ENCODE peak calls at places on chromosomes 11 and 22, in six cellular contexts. Z is astrocyte of the spinal cord, M is hypothalamus, E is mammary epithelial cell, O is tibial nerve, Y is D341Med. I is an unnamed sample.

GRCh38 chr22:26981520-26981919 is 324.1 kb downstream of the MIAT start:
- DNase-seq in M (no peak), Y (no peak), E (no peak), Z (no peak), O (no peak), I (no peak)

GRCh38 chr11:27124514-27125264 is 84.1 kb downstream of the BBOX1 start:
- DNase-seq in O (no peak), E (peak), M (no peak), Z (peak), Y (peak), I (peak)

GRCh38 chr11:58446294-58446693 is 4.3 kb upstream of the OR5B12 start:
- DNase-seq in Y (no peak), O (no peak), E (no peak), Z (no peak), M (no peak), I (peak)

GRCh38 chr11:9859491-9860305 is 195.8 kb downstream of the SWAP70 start:
- DNase-seq in Z (peak), Y (no peak), O (no peak), E (peak), M (no peak), I (no peak)

GRCh38 chr11:62842171-62842717 is 2.9 kb upstream of the WDR74 start:
- DNase-seq in Z (no peak), E (no peak), M (no peak), Y (peak), O (no peak), I (peak)

GRCh38 chr11:10629431-10630002 is 61.1 kb upstream of the LYVE1 start:
- DNase-seq in Z (no peak), M (no peak), E (no peak), O (no peak), Y (no peak), I (no peak)

GRCh38 chr11:113249786-113250185 is 64.6 kb upstream of the TTC12 start:
- DNase-seq in M (no peak), E (no peak), Y (no peak), Z (no peak), O (no peak), I (no peak)

GRCh38 chr11:82003671-82004148 is 730.0 kb downstream of the FAM181B start:
- DNase-seq in Z (peak), E (peak), Y (no peak), O (no peak), M (no peak), I (peak)

GRCh38 chr11:45362636-45363035 is 76.5 kb upstream of the SYT13 start:
- DNase-seq in Z (no peak), M (no peak), E (no peak), Y (no peak), O (no peak), I (no peak)

GRCh38 chr11:45021692-45022130 is 71.0 kb upstream of the TP53I11 start:
- DNase-seq in Z (no peak), Y (peak), M (peak), E (no peak), O (peak), I (peak)

GRCh38 chr22:50115693-50116092 is 25.9 kb downstream of the MOV10L1 start:
- DNase-seq in E (no peak), O (no peak), M (no peak), Y (no peak), Z (no peak), I (no peak)

GRCh38 chr11:11422291-11423128 is 69.5 kb upstream of the CSNK2A3 start:
- DNase-seq in M (no peak), O (no peak), Z (no peak), Y (no peak), E (peak), I (peak)

GRCh38 chr22:42334875-42335512 is 64.5 kb upstream of the TCF20 start:
- DNase-seq in M (no peak), Y (no peak), Z (no peak), E (no peak), O (no peak), I (no peak)

GRCh38 chr11:70091651-70092050 is 13.5 kb downstream of the ANO1 start:
- DNase-seq in Y (no peak), E (no peak), M (no peak), O (no peak), Z (no peak), I (no peak)

GRCh38 chr11:29781268-29781667 is 235.6 kb downstream of the KCNA4 start:
- DNase-seq in Y (no peak), Z (no peak), O (no peak), E (no peak), M (no peak), I (no peak)

GRCh38 chr11:10505278-10506012 is 35.5 kb downstream of the RNF141 start:
- DNase-seq in Y (no peak), Z (no peak), E (no peak), O (no peak), M (no peak), I (no peak)

GRCh38 chr11:62433141-62433543 is 14.3 kb downstream of the SCGB1A1 start:
- DNase-seq in Z (no peak), E (no peak), O (no peak), M (no peak), Y (no peak), I (no peak)